ENCODE peak calls at places on chromosome X, in ten cellular contexts. P is heart left ventricle, W is lung, K is pancreas, O is endothelial cell, I is fibroblast of pulmonary artery, Z is A549, N is fibroblast of mammary gland, G is foreskin keratinocyte, F is RWPE2. J is an unnamed sample.

GRCh38 chrX:10676239-10676971 is 56.0 kb upstream of the MID1 start:
- DNase-seq in W (no peak), K (no peak), Z (no peak), O (no peak), P (no peak), G (no peak), I (no peak), F (no peak), N (no peak), J (no peak)

GRCh38 chrX:104762641-104763040 is 196.6 kb downstream of the IL1RAPL2 start:
- DNase-seq in K (no peak), I (no peak), F (no peak), N (no peak), Z (no peak), P (no peak), O (no peak), W (no peak), G (no peak), J (no peak)

GRCh38 chrX:152901816-152902501 is 4.1 kb downstream of the ZNF185 start:
- DNase-seq in N (no peak), G (no peak), I (no peak), W (no peak), K (peak), O (no peak), F (no peak), Z (no peak), P (no peak), J (no peak)

GRCh38 chrX:10533686-10534365 is 86.6 kb downstream of the MID1 start:
- DNase-seq in K (no peak), N (no peak), P (no peak), W (no peak), Z (no peak), F (no peak), G (no peak), I (no peak), O (no peak), J (no peak)

GRCh38 chrX:16797841-16798240 is 11.6 kb downstream of the TXLNG start:
- DNase-seq in O (no peak), N (no peak), K (no peak), G (no peak), Z (no peak), F (no peak), W (no peak), P (no peak), I (no peak), J (no peak)

GRCh38 chrX:47321978-47322377 is 48.4 kb upstream of the ZNF157 start:
- DNase-seq in P (no peak), N (no peak), K (no peak), G (no peak), F (no peak), W (no peak), Z (no peak), O (no peak), I (no peak), J (no peak)

GRCh38 chrX:140744085-140744484 is 34.5 kb downstream of the LINC00632 start:
- DNase-seq in K (no peak), G (no peak), O (no peak), W (no peak), F (no peak), I (no peak), N (no peak), Z (no peak), P (no peak), J (no peak)

GRCh38 chrX:123626962-123627361 is 105.9 kb downstream of the THOC2 start:
- DNase-seq in F (no peak), K (no peak), Z (no peak), O (no peak), I (peak), N (peak), W (no peak), G (peak), P (no peak), J (peak)

GRCh38 chrX:18210470-18210869 is 10.2 kb downstream of the BEND2 start:
- DNase-seq in W (no peak), K (no peak), Z (no peak), I (peak), O (no peak), G (no peak), F (no peak), P (no peak), N (peak), J (peak)

GRCh38 chrX:12581546-12581945 is 209.7 kb upstream of the PRPS2 start:
- DNase-seq in W (no peak), K (no peak), F (peak), G (no peak), I (no peak), O (no peak), N (no peak), Z (no peak), P (no peak), J (peak)

GRCh38 chrX:119647552-119648420 is 41.6 kb upstream of the NKRF start:
- DNase-seq in K (no peak), G (no peak), W (no peak), F (no peak), I (no peak), Z (no peak), P (no peak), O (no peak), N (no peak), J (no peak)

GRCh38 chrX:134734343-134735001 is 76.2 kb upstream of the PLAC1 start:
- DNase-seq in Z (no peak), W (no peak), G (no peak), O (no peak), P (no peak), K (no peak), I (peak), N (peak), F (no peak), J (no peak)

GRCh38 chrX:65451663-65452062 is 82.9 kb downstream of the LAS1L start:
- DNase-seq in K (no peak), W (no peak), G (no peak), F (no peak), Z (no peak), I (peak), O (peak), P (no peak), N (peak), J (peak)

GRCh38 chrX:12974217-12974796 is 603 bp upstream of the TMSB4X start:
- DNase-seq in K (peak), N (peak), G (no peak), F (no peak), I (peak), P (peak), O (no peak), W (peak), Z (peak), J (peak)

GRCh38 chrX:6363193-6363592 is 134.5 kb upstream of the NLGN4X start:
- DNase-seq in P (no peak), I (no peak), N (no peak), Z (no peak), G (no peak), O (no peak), F (no peak), W (no peak), K (no peak), J (peak)

GRCh38 chrX:153778684-153779101 is 2.1 kb upstream of the SRPK3 start:
- DNase-seq in Z (no peak), F (no peak), W (no peak), O (no peak), G (peak), K (peak), P (no peak), I (no peak), N (no peak), J (peak)

DNA sequence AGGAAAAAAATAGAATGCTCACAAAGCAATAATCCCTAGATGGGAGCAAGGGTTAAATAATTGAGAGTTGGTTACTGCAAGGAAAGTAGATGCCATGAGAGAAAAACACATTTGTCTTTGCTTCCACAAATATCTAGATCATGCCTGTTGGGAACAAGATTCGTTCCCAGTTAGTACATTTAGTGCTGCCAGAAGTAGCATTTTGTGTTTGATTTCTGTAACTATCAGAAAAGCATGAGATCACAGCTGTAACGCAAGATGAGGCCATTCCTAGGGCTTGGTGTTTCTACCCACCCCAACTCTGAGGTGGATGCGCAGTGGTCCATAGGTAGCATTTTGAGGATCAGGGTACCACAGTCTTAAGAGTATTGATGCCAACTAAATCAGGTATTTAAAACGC is 20.4 kb upstream of the PDK3 start:
- DNase-seq in K (no peak), I (no peak), O (no peak), F (no peak), G (no peak), Z (no peak), W (no peak), N (no peak), P (no peak), J (no peak)
- TF ChIP-seq CTCF in K (no peak), I (no peak), O (no peak), F (no peak), G (no peak), Z (no peak), W (no peak), N (no peak), P (no peak), J (no peak)

GRCh38 chrX:77597090-77597489 is 149.9 kb downstream of the FGF16 start:
- DNase-seq in W (no peak), Z (peak), O (no peak), I (peak), P (no peak), G (peak), N (peak), F (no peak), K (no peak), J (peak)
- TF ChIP-seq CTCF in W (no peak), Z (peak), O (no peak), I (peak), P (peak), G (peak), N (peak), F (peak), K (no peak), J (peak)

GRCh38 chrX:71870337-71871098 is 40.1 kb upstream of the NHSL2 start:
- DNase-seq in P (no peak), F (no peak), Z (peak), K (no peak), G (no peak), I (peak), O (peak), W (no peak), N (peak), J (no peak)
- TF ChIP-seq CTCF in P (peak), F (peak), Z (peak), K (no peak), G (peak), I (peak), O (peak), W (no peak), N (peak), J (peak)

DNA sequence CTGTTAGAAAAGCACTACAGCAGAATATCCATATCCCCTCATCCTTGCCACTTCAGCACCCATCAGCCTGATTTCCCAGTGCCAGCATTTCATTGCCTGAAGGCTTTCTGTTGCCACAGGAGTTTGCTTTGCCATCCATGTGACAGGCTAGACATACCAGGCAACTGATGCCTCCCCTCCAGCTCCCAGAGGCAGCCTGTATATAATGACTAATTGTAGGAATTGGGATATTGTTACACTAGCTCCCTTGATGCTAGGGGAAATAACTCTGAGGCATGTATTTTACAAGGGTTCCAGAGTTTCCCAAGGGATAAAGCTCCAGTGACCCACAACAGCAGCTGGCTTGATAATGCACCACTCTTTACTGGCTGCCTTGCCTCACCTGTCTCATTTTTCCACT is 608.0 kb upstream of the FTHL17 start:
- DNase-seq in Z (no peak), W (no peak), I (no peak), O (no peak), N (no peak), P (no peak), F (no peak), K (no peak), G (no peak), J (peak)
- TF ChIP-seq CTCF in Z (no peak), W (no peak), I (no peak), O (no peak), N (no peak), P (no peak), F (no peak), K (no peak), G (no peak), J (no peak)

GRCh38 chrX:55907968-55908607 is 190.5 kb downstream of the RRAGB start:
- DNase-seq in W (peak), F (no peak), K (peak), G (no peak), O (peak), N (peak), Z (no peak), P (peak), I (peak), J (peak)
- TF ChIP-seq CTCF in W (no peak), F (no peak), K (peak), G (peak), O (peak), N (peak), Z (no peak), P (peak), I (peak), J (peak)

DNA sequence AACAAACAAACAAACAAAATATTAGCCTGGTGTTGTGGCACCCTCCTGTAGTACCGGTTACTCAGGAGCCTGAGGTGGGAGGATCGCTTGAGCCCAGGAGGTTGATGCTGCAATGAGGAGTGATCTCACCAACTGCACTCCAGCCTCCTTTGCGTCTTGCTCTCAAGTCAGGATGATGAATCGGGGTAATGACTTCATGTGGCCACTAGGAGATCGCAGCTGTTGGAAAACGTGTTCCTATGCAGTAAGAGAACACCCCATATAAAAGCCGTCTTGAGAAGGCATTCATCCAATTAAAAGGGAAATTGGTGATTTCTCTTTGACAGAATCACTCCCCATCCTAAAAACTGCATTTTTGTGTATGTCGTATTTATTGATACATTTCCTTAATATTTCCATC is 6.9 kb downstream of the CCNB3 start:
- DNase-seq in K (no peak), N (peak), O (peak), G (no peak), P (no peak), I (peak), Z (no peak), W (no peak), F (no peak), J (peak)
- TF ChIP-seq CTCF in K (peak), N (peak), O (peak), G (peak), P (peak), I (peak), Z (peak), W (no peak), F (no peak), J (peak)

GRCh38 chrX:108735087-108735679 is 1.2 kb downstream of the IRS4 start:
- DNase-seq in W (no peak), Z (peak), O (no peak), G (no peak), F (no peak), N (no peak), I (no peak), K (peak), P (no peak), J (peak)
- TF ChIP-seq CTCF in W (no peak), Z (peak), O (no peak), G (peak), F (no peak), N (no peak), I (no peak), K (no peak), P (no peak), J (peak)

GRCh38 chrX:34778961-34779360 is 121.9 kb upstream of the TMEM47 start:
- DNase-seq in O (no peak), N (peak), P (no peak), Z (no peak), I (peak), W (no peak), K (no peak), F (no peak), G (peak), J (peak)
- TF ChIP-seq CTCF in O (no peak), N (no peak), P (no peak), Z (no peak), I (no peak), W (no peak), K (no peak), F (no peak), G (no peak), J (no peak)

DNA sequence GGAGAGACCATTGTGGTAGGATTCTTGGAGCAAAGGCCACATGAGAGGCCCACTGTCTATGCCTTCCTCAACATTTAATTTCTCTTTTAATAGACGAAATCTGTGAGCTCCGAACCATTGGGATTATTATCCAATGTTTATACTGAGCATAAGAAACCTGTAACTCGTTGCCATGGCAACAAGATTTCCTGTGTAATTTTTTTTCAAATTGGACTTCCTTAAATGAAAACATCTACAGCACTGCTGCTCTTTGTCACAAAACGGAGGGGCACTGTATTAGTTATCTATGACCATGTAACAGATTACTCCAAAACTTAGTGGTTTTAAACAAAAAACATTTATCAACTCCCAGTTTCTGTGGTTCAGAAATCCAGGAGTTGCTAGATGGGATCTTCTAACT is 38.7 kb downstream of the PPP1R2C start:
- DNase-seq in F (no peak), P (no peak), N (peak), O (no peak), G (no peak), Z (no peak), K (no peak), W (no peak), I (peak), J (no peak)
- TF ChIP-seq CTCF in F (no peak), P (no peak), N (no peak), O (no peak), G (no peak), Z (no peak), K (no peak), W (no peak), I (no peak), J (no peak)

GRCh38 chrX:101462892-101463291 is 22.4 kb upstream of the ARMCX4 start:
- DNase-seq in N (peak), P (no peak), O (peak), K (no peak), G (peak), Z (peak), F (no peak), I (peak), W (peak), J (peak)
- TF ChIP-seq CTCF in N (peak), P (peak), O (peak), K (no peak), G (no peak), Z (no peak), F (peak), I (peak), W (no peak), J (peak)

J was measured in bronchial epithelial cell.